ENCODE peak calls at places on chromosomes 16 and 17, in eight cellular contexts. C is CD4-positive, alpha-beta T cell; J is Right ventricle myocardium superior; N is GM12891; R is astrocyte of the cerebellum; T is BJ; V is activated naive CD4-positive, alpha-beta T cell treated with anti-CD3 and anti-CD28 coated beads, Interleukin-2, amount 10 ng/mL, durations not matched to agents 7 days and 5 days; S is head of caudate nucleus. B is an unnamed sample.

GRCh38 chr17:16516594-16517018 is 24.6 kb upstream of the LRRC75A start:
- DNase-seq in S (peak), T (peak), C (no peak), N (no peak), R (peak), V (no peak), J (no peak), B (no peak)

GRCh38 chr17:34780438-34780837 is 180.8 kb downstream of the CCT6B start:
- DNase-seq in C (no peak), S (no peak), N (no peak), V (no peak), J (no peak), R (no peak), T (no peak), B (no peak)

GRCh38 chr17:79024901-79025737 is 1.1 kb downstream of the C1QTNF1 start:
- DNase-seq in N (no peak), J (peak), R (no peak), T (no peak), V (peak), S (no peak), C (no peak), B (no peak)

GRCh38 chr17:46841561-46842379 is 9.6 kb upstream of the WNT9B start:
- DNase-seq in N (no peak), V (peak), R (no peak), S (peak), J (no peak), T (no peak), C (no peak), B (no peak)

GRCh38 chr17:76515291-76515949 is 14.2 kb upstream of the RHBDF2 start:
- DNase-seq in N (peak), V (peak), C (peak), J (peak), R (peak), T (peak), S (no peak), B (peak)

GRCh38 chr16:47519037-47519436 is 57.9 kb downstream of the PHKB start:
- DNase-seq in S (no peak), J (no peak), C (no peak), V (no peak), R (no peak), N (no peak), T (no peak), B (no peak)

GRCh38 chr16:72815348-72816318 is 232.3 kb downstream of the ZFHX3 start:
- DNase-seq in J (no peak), T (no peak), N (no peak), V (no peak), S (no peak), C (no peak), R (no peak), B (no peak)

GRCh38 chr17:65027305-65027704 is 29.2 kb downstream of the GNA13 start:
- DNase-seq in J (no peak), R (peak), V (peak), N (no peak), C (peak), S (no peak), T (no peak), B (no peak)

GRCh38 chr16:11672206-11673090 is 4.2 kb downstream of the SNN start:
- DNase-seq in S (no peak), J (no peak), T (no peak), V (peak), N (peak), R (no peak), C (no peak), B (no peak)

GRCh38 chr16:12188674-12189249 is 212.2 kb downstream of the SNX29 start:
- DNase-seq in N (no peak), J (no peak), S (no peak), R (no peak), V (no peak), C (no peak), T (no peak), B (no peak)

GRCh38 chr17:17063546-17064122 is 21.4 kb downstream of the MPRIP start:
- DNase-seq in T (no peak), C (no peak), S (peak), J (peak), V (peak), N (no peak), R (no peak), B (no peak)

GRCh38 chr16:63289834-63290460 is 1253.7 kb upstream of the CDH8 start:
- DNase-seq in R (peak), J (peak), N (peak), T (no peak), S (peak), V (no peak), C (no peak), B (no peak)

GRCh38 chr17:75808905-75809621 is 24.5 kb downstream of the UNK start:
- DNase-seq in R (peak), N (peak), S (no peak), T (no peak), C (no peak), V (no peak), J (peak), B (no peak)

GRCh38 chr16:55948230-55948629 is 73.1 kb upstream of the CES5A start:
- DNase-seq in C (no peak), J (no peak), V (no peak), R (no peak), S (no peak), N (no peak), T (no peak), B (no peak)

GRCh38 chr17:5111402-5112204 is at the start of gene ZNF232:
- DNase-seq in T (peak), N (peak), V (peak), R (peak), J (peak), S (peak), C (peak), B (peak)

GRCh38 chr17:39738568-39738901 is 797 bp downstream of the GRB7 start:
- DNase-seq in T (no peak), S (no peak), J (no peak), N (peak), C (peak), R (no peak), V (peak), B (peak)

GRCh38 chr16:11073407-11073806 is 129.0 kb downstream of the CLEC16A start:
- DNase-seq in S (no peak), T (no peak), N (no peak), C (no peak), V (no peak), J (no peak), R (no peak), B (no peak)

B was measured in stimulated activated CD8-positive, alpha-beta memory T cell treated with anti-CD3 and anti-CD28 coated beads, Interleukin-7, amount 100 ng/mL, for 48 hours.